ENCODE peak calls at places on chromosome 15, in six cellular contexts. W is fibroblast of lung, B is IMR-90, R is H9, X is psoas muscle, P is Peyer's patch. H is an unnamed sample.

GRCh38 chr15:95698971-95699370 is 631.5 kb upstream of the NR2F2 start:
- DNase-seq in W (no peak), B (peak; percentile 31), R (no peak), X (no peak), P (no peak), H (no peak)

GRCh38 chr15:95887666-95888480 is 442.6 kb upstream of the NR2F2 start:
- DNase-seq in W (peak; percentile 22), B (peak; percentile 20), R (no peak), X (no peak), P (no peak), H (no peak)

GRCh38 chr15:33293619-33294309 is 17.0 kb upstream of the RYR3 start:
- DNase-seq in W (peak; percentile 47), B (no peak), R (no peak), X (no peak), P (no peak), H (no peak)

GRCh38 chr15:44536298-44536961 is 517 bp upstream of the EIF3J start:
- DNase-seq in W (peak; percentile 78), B (peak; percentile 68), R (peak; percentile 96), X (peak; percentile 84), P (peak; percentile 80), H (peak; percentile 95)

GRCh38 chr15:51579012-51579411 is 43.6 kb downstream of the DMXL2 start:
- DNase-seq in W (no peak), B (no peak), R (no peak), X (no peak), P (no peak), H (no peak)

GRCh38 chr15:82043726-82044372 is 2.0 kb downstream of the MEX3B start:
- DNase-seq in W (peak; percentile 15), B (no peak), R (peak; percentile 41), X (no peak), P (no peak), H (no peak)

GRCh38 chr15:82552861-82553260 is 12.6 kb upstream of the RPS17 start:
- DNase-seq in W (no peak), B (no peak), R (no peak), X (no peak), P (no peak), H (no peak)

GRCh38 chr15:94300612-94301011 is 69.3 kb downstream of the MCTP2 start:
- DNase-seq in W (no peak), B (no peak), R (no peak), X (no peak), P (no peak), H (no peak)

GRCh38 chr15:48422401-48422800 is 91.2 kb downstream of the DUT start:
- DNase-seq in W (no peak), B (no peak), R (no peak), X (no peak), P (no peak), H (no peak)

GRCh38 chr15:47500823-47501222 is 216.5 kb upstream of the SEMA6D start:
- DNase-seq in W (no peak), B (no peak), R (no peak), X (no peak), P (no peak), H (no peak)

GRCh38 chr15:31360843-31361763 is 34.5 kb downstream of the KLF13 start:
- DNase-seq in W (no peak), B (no peak), R (no peak), X (no peak), P (peak; percentile 95), H (peak; percentile 34)

GRCh38 chr15:59616390-59616789 is 4.8 kb downstream of the GCNT3 start:
- DNase-seq in W (no peak), B (no peak), R (no peak), X (no peak), P (no peak), H (no peak)

GRCh38 chr15:80584561-80584964 is 110.5 kb upstream of the ABHD17C start:
- DNase-seq in W (no peak), B (no peak), R (peak; percentile 23), X (no peak), P (no peak), H (no peak)

GRCh38 chr15:32824777-32825176 is 107.0 kb downstream of the GREM1 start:
- DNase-seq in W (peak; percentile 97), B (peak; percentile 92), R (no peak), X (no peak), P (no peak), H (peak; percentile 84)

GRCh38 chr15:33115191-33115861 is 79.2 kb downstream of the FMN1 start:
- DNase-seq in W (no peak), B (peak; percentile 67), R (no peak), X (no peak), P (no peak), H (no peak)

DNA sequence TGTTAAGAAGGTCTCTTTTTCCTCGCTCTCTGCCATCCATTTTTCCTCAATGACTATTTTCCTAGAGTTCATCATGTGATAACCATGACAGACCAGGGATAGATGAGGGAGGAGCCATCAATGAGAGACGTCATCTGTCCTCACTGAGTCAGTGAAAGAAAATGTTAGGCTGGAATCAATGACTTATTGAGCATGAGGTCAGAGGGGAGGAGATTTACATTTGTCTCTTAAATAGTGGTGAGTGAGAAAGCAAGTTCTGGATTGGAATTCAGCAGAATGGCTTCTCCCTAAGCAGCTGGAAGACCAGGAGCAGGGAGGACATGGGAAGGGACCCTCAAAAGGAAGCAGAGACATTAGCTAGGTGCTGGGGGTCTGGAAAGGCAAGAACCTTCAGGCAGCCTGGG is 28.2 kb upstream of the USP3 start:
- DNase-seq in W (peak; percentile 99), B (peak; percentile 100), R (no peak), X (no peak), P (no peak), H (peak; percentile 88)
- H3K27ac ChIP-seq in W (peak overlapping the region; percentile 93), B (peak overlapping the region; percentile 73), R (no peak overlapping the region), X (no peak overlapping the region), P (peak overlapping the region; percentile 68), H (peak overlapping the region; percentile 49)

GRCh38 chr15:91254766-91255165 is 154.7 kb downstream of the SV2B start:
- DNase-seq in W (no peak), B (no peak), R (no peak), X (no peak), P (no peak), H (no peak)

GRCh38 chr15:91261345-91261744 is 161.3 kb downstream of the SV2B start:
- DNase-seq in W (no peak), B (no peak), R (no peak), X (no peak), P (no peak), H (no peak)

GRCh38 chr15:91257755-91258435 is 157.8 kb downstream of the SV2B start:
- DNase-seq in W (no peak), B (no peak), R (no peak), X (no peak), P (no peak), H (no peak)

GRCh38 chr15:91255788-91256187 is 155.7 kb downstream of the SV2B start:
- DNase-seq in W (no peak), B (no peak), R (no peak), X (no peak), P (no peak), H (no peak)

GRCh38 chr15:91258436-91258779 is 158.4 kb downstream of the SV2B start:
- DNase-seq in W (no peak), B (no peak), R (peak; percentile 64), X (no peak), P (no peak), H (no peak)
- TF ChIP-seq CTCF in W (no peak), B (no peak), R (peak; percentile 54), X (no peak), P (no peak), H (no peak)

GRCh38 chr15:88989578-88989977 is 76.4 kb upstream of the MFGE8 start:
- DNase-seq in W (peak; percentile 95), B (peak; percentile 94), R (no peak), X (no peak), P (no peak), H (no peak)

GRCh38 chr15:88986949-88987589 is 73.9 kb upstream of the MFGE8 start:
- DNase-seq in W (no peak), B (no peak), R (no peak), X (no peak), P (no peak), H (no peak)

GRCh38 chr15:88990185-88990679 is 77.1 kb upstream of the MFGE8 start:
- DNase-seq in W (no peak), B (no peak), R (no peak), X (no peak), P (no peak), H (no peak)

GRCh38 chr15:88987590-88987950 is 74.4 kb upstream of the MFGE8 start:
- DNase-seq in W (no peak), B (no peak), R (no peak), X (no peak), P (no peak), H (no peak)

DNA sequence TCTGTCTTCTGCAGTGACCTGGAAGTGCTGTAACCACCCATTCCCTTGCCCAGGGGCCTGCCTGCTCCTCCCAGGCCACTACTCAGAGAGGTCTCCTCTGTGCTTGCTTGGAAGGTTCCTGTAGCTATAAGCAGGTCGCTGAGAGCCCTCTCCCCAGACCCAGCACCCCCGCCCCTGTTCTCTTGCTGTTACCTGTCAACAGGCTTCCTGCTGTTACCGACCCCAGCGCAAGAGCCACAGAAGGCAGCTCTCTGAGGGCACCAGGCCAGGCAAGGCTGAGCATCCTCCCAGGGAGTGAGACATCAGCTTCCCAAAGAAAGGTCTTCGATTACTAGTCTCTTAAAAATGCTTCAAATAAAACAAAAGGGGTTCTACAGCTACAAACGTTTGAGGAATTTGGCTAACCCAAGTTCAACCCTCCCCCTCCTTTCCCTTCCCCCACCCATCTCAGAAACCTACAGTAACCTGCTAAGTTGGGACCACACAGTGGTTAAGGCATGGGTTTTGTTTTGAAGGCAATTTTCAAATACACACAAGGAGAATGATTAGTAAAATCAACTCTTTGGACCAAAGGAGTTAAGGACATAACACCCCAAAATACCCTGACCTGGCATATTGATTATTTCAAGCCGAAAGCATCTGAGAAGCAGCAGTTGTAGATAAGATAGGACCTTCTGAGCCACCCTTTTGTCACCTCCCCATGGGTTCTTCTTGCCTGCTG is 74.9 kb upstream of the MFGE8 start:
- DNase-seq in W (peak; percentile 77), B (peak; percentile 73), R (peak; percentile 72), X (no peak), P (no peak), H (no peak)
- H3K27ac ChIP-seq in W (peak overlapping the region; percentile 35), B (peak overlapping the region; percentile 91), R (peak overlapping the region; percentile 80), X (no peak overlapping the region), P (no peak overlapping the region), H (no peak overlapping the region)

GRCh38 chr15:90219421-90220141 is 14.2 kb downstream of the CIB1 start:
- DNase-seq in W (no peak), B (no peak), R (peak; percentile 70), X (peak; percentile 53), P (peak; percentile 70), H (no peak)
- TF ChIP-seq CTCF in W (peak; percentile 55), B (peak; percentile 57), R (peak; percentile 86), X (peak; percentile 56), P (peak; percentile 59), H (peak; percentile 76)

GRCh38 chr15:85543741-85544155 is 163.3 kb downstream of the AKAP13 start:
- DNase-seq in W (no peak), B (no peak), R (peak; percentile 55), X (peak; percentile 32), P (peak; percentile 70), H (no peak)

GRCh38 chr15:85541744-85542143 is 161.3 kb downstream of the AKAP13 start:
- DNase-seq in W (peak; percentile 25), B (peak; percentile 37), R (no peak), X (no peak), P (no peak), H (no peak)

GRCh38 chr15:85545185-85545584 is 164.8 kb downstream of the AKAP13 start:
- DNase-seq in W (no peak), B (peak; percentile 33), R (no peak), X (no peak), P (no peak), H (no peak)

GRCh38 chr15:85542488-85542887 is 162.1 kb downstream of the AKAP13 start:
- DNase-seq in W (no peak), B (no peak), R (no peak), X (no peak), P (no peak), H (no peak)

GRCh38 chr15:85542895-85543331 is 162.5 kb downstream of the AKAP13 start:
- DNase-seq in W (peak; percentile 22), B (peak; percentile 43), R (no peak), X (no peak), P (no peak), H (no peak)
- H3K27ac ChIP-seq in W (no peak overlapping the region), B (no peak overlapping the region), R (no peak overlapping the region), X (no peak overlapping the region), P (peak overlapping the region; percentile 39), H (no peak overlapping the region)